ENCODE peak calls at places on chromosomes 12 and 14, in seven cellular contexts. One of them, this sample, is unnamed. For H3K4me1 and H3K27me3, the result is how much of the 10 kb centered on the place peaks cover.

GRCh38 chr14:38663382-38663781 is 407.5 kb upstream of the CLEC14A start:
- DNase-seq in left ventricle myocardium inferior: no peak
- DNase-seq in heart left ventricle: no peak
- DNase-seq in CD8-positive, alpha-beta memory T cell: no peak
- DNase-seq in PC-3: no peak
- DNase-seq in upper lobe of right lung: no peak
- DNase-seq in tibial nerve: no peak
- DNase-seq in this sample: no peak

GRCh38 chr12:120094485-120094884 is 22.1 kb downstream of the RAB35 start:
- DNase-seq in left ventricle myocardium inferior: no peak
- DNase-seq in heart left ventricle: no peak
- DNase-seq in CD8-positive, alpha-beta memory T cell: no peak
- DNase-seq in PC-3: no peak
- DNase-seq in upper lobe of right lung: no peak
- DNase-seq in tibial nerve: no peak
- DNase-seq in this sample: no peak

GRCh38 chr12:55019784-55020183 is at the start of gene NEUROD4:
- DNase-seq in left ventricle myocardium inferior: peak
- DNase-seq in heart left ventricle: peak
- DNase-seq in CD8-positive, alpha-beta memory T cell: no peak
- DNase-seq in PC-3: peak
- DNase-seq in upper lobe of right lung: peak
- DNase-seq in tibial nerve: peak
- DNase-seq in this sample: peak

GRCh38 chr12:122917508-122918227 is 21.7 kb upstream of the VPS37B start:
- DNase-seq in left ventricle myocardium inferior: peak
- DNase-seq in heart left ventricle: peak
- DNase-seq in CD8-positive, alpha-beta memory T cell: no peak
- DNase-seq in PC-3: peak
- DNase-seq in upper lobe of right lung: peak
- DNase-seq in tibial nerve: no peak
- DNase-seq in this sample: no peak

GRCh38 chr14:91356218-91356763 is 61.3 kb downstream of the CCDC88C start:
- DNase-seq in left ventricle myocardium inferior: no peak
- DNase-seq in heart left ventricle: no peak
- DNase-seq in CD8-positive, alpha-beta memory T cell: no peak
- DNase-seq in PC-3: no peak
- DNase-seq in upper lobe of right lung: no peak
- DNase-seq in tibial nerve: no peak
- DNase-seq in this sample: no peak

GRCh38 chr14:39376671-39377403 is 55.4 kb downstream of the FBXO33 start:
- DNase-seq in left ventricle myocardium inferior: no peak
- DNase-seq in heart left ventricle: no peak
- DNase-seq in CD8-positive, alpha-beta memory T cell: no peak
- DNase-seq in PC-3: no peak
- DNase-seq in upper lobe of right lung: no peak
- DNase-seq in tibial nerve: no peak
- DNase-seq in this sample: no peak

GRCh38 chr12:25013061-25013460 is 64.2 kb upstream of the BCAT1 start:
- DNase-seq in left ventricle myocardium inferior: no peak
- DNase-seq in heart left ventricle: no peak
- DNase-seq in CD8-positive, alpha-beta memory T cell: no peak
- DNase-seq in PC-3: no peak
- DNase-seq in upper lobe of right lung: no peak
- DNase-seq in tibial nerve: no peak
- DNase-seq in this sample: no peak

GRCh38 chr12:12008232-12008850 is 62.4 kb upstream of the BCL2L14 start:
- DNase-seq in left ventricle myocardium inferior: no peak
- DNase-seq in heart left ventricle: no peak
- DNase-seq in CD8-positive, alpha-beta memory T cell: no peak
- DNase-seq in PC-3: no peak
- DNase-seq in upper lobe of right lung: no peak
- DNase-seq in tibial nerve: no peak
- DNase-seq in this sample: no peak

GRCh38 chr12:57461326-57461903 is 1.8 kb downstream of the GLI1 start:
- DNase-seq in left ventricle myocardium inferior: peak
- DNase-seq in heart left ventricle: peak
- DNase-seq in CD8-positive, alpha-beta memory T cell: no peak
- DNase-seq in PC-3: peak
- DNase-seq in upper lobe of right lung: peak
- DNase-seq in tibial nerve: peak
- DNase-seq in this sample: no peak

GRCh38 chr12:12230275-12230674 is 36.6 kb downstream of the LRP6 start:
- DNase-seq in left ventricle myocardium inferior: no peak
- DNase-seq in heart left ventricle: no peak
- DNase-seq in CD8-positive, alpha-beta memory T cell: no peak
- DNase-seq in PC-3: no peak
- DNase-seq in upper lobe of right lung: no peak
- DNase-seq in tibial nerve: no peak
- DNase-seq in this sample: no peak

GRCh38 chr12:80272516-80272915 is 171.5 kb upstream of the PTPRQ start:
- DNase-seq in left ventricle myocardium inferior: no peak
- DNase-seq in heart left ventricle: no peak
- DNase-seq in CD8-positive, alpha-beta memory T cell: no peak
- DNase-seq in PC-3: no peak
- DNase-seq in upper lobe of right lung: no peak
- DNase-seq in tibial nerve: no peak
- DNase-seq in this sample: no peak

GRCh38 chr12:71967176-71967575 is 28.5 kb downstream of the TPH2 start:
- DNase-seq in left ventricle myocardium inferior: no peak
- DNase-seq in heart left ventricle: no peak
- DNase-seq in CD8-positive, alpha-beta memory T cell: no peak
- DNase-seq in PC-3: no peak
- DNase-seq in upper lobe of right lung: no peak
- DNase-seq in tibial nerve: no peak
- DNase-seq in this sample: no peak

GRCh38 chr12:126538888-126539287 is 1473.7 kb downstream of the AACS start:
- DNase-seq in left ventricle myocardium inferior: no peak
- DNase-seq in heart left ventricle: no peak
- DNase-seq in CD8-positive, alpha-beta memory T cell: no peak
- DNase-seq in PC-3: no peak
- DNase-seq in upper lobe of right lung: no peak
- DNase-seq in tibial nerve: no peak
- DNase-seq in this sample: no peak

GRCh38 chr12:15534322-15534721 is 212.0 kb downstream of the PTPRO start:
- DNase-seq in left ventricle myocardium inferior: no peak
- DNase-seq in heart left ventricle: no peak
- DNase-seq in CD8-positive, alpha-beta memory T cell: no peak
- DNase-seq in PC-3: no peak
- DNase-seq in upper lobe of right lung: no peak
- DNase-seq in tibial nerve: no peak
- DNase-seq in this sample: no peak

GRCh38 chr12:126309278-126309677 is 1244.0 kb downstream of the AACS start:
- DNase-seq in left ventricle myocardium inferior: no peak
- DNase-seq in heart left ventricle: no peak
- DNase-seq in CD8-positive, alpha-beta memory T cell: no peak
- DNase-seq in PC-3: no peak
- DNase-seq in upper lobe of right lung: no peak
- DNase-seq in tibial nerve: no peak
- DNase-seq in this sample: no peak

GRCh38 chr14:103130017-103130764 is 6.9 kb downstream of the TNFAIP2 start:
- DNase-seq in left ventricle myocardium inferior: no peak
- DNase-seq in heart left ventricle: no peak
- DNase-seq in CD8-positive, alpha-beta memory T cell: no peak
- DNase-seq in PC-3: no peak
- DNase-seq in upper lobe of right lung: no peak
- DNase-seq in tibial nerve: no peak
- DNase-seq in this sample: peak

GRCh38 chr12:111067498-111067897 is 147.1 kb upstream of the MYL2 start:
- DNase-seq in left ventricle myocardium inferior: no peak
- DNase-seq in heart left ventricle: no peak
- DNase-seq in CD8-positive, alpha-beta memory T cell: no peak
- DNase-seq in PC-3: peak
- DNase-seq in upper lobe of right lung: peak
- DNase-seq in tibial nerve: no peak
- DNase-seq in this sample: no peak

GRCh38 chr14:76828339-76829015 is 2.3 kb downstream of the LRRC74A start:
- DNase-seq in left ventricle myocardium inferior: no peak
- DNase-seq in heart left ventricle: no peak
- DNase-seq in CD8-positive, alpha-beta memory T cell: no peak
- DNase-seq in PC-3: no peak
- DNase-seq in upper lobe of right lung: no peak
- DNase-seq in tibial nerve: no peak
- DNase-seq in this sample: no peak

GRCh38 chr14:101370593-101371569 is 190.4 kb upstream of the DIO3 start:
- DNase-seq in left ventricle myocardium inferior: no peak
- DNase-seq in heart left ventricle: no peak
- DNase-seq in CD8-positive, alpha-beta memory T cell: no peak
- DNase-seq in PC-3: no peak
- DNase-seq in upper lobe of right lung: no peak
- DNase-seq in tibial nerve: no peak
- DNase-seq in this sample: no peak

GRCh38 chr12:93573552-93574223 is 1.2 kb downstream of the SOCS2 start:
- DNase-seq in left ventricle myocardium inferior: no peak
- DNase-seq in heart left ventricle: no peak
- DNase-seq in CD8-positive, alpha-beta memory T cell: no peak
- DNase-seq in PC-3: peak
- DNase-seq in upper lobe of right lung: no peak
- DNase-seq in tibial nerve: no peak
- DNase-seq in this sample: no peak
- H3K4me1 ChIP-seq in left ventricle myocardium inferior: half or more
- H3K4me1 ChIP-seq in heart left ventricle: half or more
- H3K4me1 ChIP-seq in CD8-positive, alpha-beta memory T cell: under half
- H3K4me1 ChIP-seq in PC-3: under half
- H3K4me1 ChIP-seq in upper lobe of right lung: under half
- H3K4me1 ChIP-seq in tibial nerve: under half
- H3K4me1 ChIP-seq in this sample: under half

GRCh38 chr14:99258884-99259283 is 13.1 kb downstream of the BCL11B start:
- DNase-seq in left ventricle myocardium inferior: no peak
- DNase-seq in heart left ventricle: no peak
- DNase-seq in CD8-positive, alpha-beta memory T cell: no peak
- DNase-seq in PC-3: no peak
- DNase-seq in upper lobe of right lung: no peak
- DNase-seq in tibial nerve: no peak
- DNase-seq in this sample: no peak

GRCh38 chr14:99261916-99262787 is 9.8 kb downstream of the BCL11B start:
- DNase-seq in left ventricle myocardium inferior: no peak
- DNase-seq in heart left ventricle: no peak
- DNase-seq in CD8-positive, alpha-beta memory T cell: peak
- DNase-seq in PC-3: no peak
- DNase-seq in upper lobe of right lung: no peak
- DNase-seq in tibial nerve: no peak
- DNase-seq in this sample: no peak

GRCh38 chr14:99260116-99260515 is 11.9 kb downstream of the BCL11B start:
- DNase-seq in left ventricle myocardium inferior: no peak
- DNase-seq in heart left ventricle: no peak
- DNase-seq in CD8-positive, alpha-beta memory T cell: no peak
- DNase-seq in PC-3: no peak
- DNase-seq in upper lobe of right lung: no peak
- DNase-seq in tibial nerve: no peak
- DNase-seq in this sample: no peak

GRCh38 chr14:99259327-99259726 is 12.7 kb downstream of the BCL11B start:
- DNase-seq in left ventricle myocardium inferior: no peak
- DNase-seq in heart left ventricle: no peak
- DNase-seq in CD8-positive, alpha-beta memory T cell: no peak
- DNase-seq in PC-3: no peak
- DNase-seq in upper lobe of right lung: no peak
- DNase-seq in tibial nerve: no peak
- DNase-seq in this sample: no peak

GRCh38 chr14:99260652-99261551 is 11.1 kb downstream of the BCL11B start:
- DNase-seq in left ventricle myocardium inferior: no peak
- DNase-seq in heart left ventricle: no peak
- DNase-seq in CD8-positive, alpha-beta memory T cell: peak
- DNase-seq in PC-3: no peak
- DNase-seq in upper lobe of right lung: no peak
- DNase-seq in tibial nerve: no peak
- DNase-seq in this sample: no peak
- H3K27me3 ChIP-seq in left ventricle myocardium inferior: half or more
- H3K27me3 ChIP-seq in heart left ventricle: half or more
- H3K27me3 ChIP-seq in CD8-positive, alpha-beta memory T cell: under half
- H3K27me3 ChIP-seq in PC-3: half or more
- H3K27me3 ChIP-seq in upper lobe of right lung: under half
- H3K27me3 ChIP-seq in tibial nerve: under half
- H3K27me3 ChIP-seq in this sample: under half

DNA sequence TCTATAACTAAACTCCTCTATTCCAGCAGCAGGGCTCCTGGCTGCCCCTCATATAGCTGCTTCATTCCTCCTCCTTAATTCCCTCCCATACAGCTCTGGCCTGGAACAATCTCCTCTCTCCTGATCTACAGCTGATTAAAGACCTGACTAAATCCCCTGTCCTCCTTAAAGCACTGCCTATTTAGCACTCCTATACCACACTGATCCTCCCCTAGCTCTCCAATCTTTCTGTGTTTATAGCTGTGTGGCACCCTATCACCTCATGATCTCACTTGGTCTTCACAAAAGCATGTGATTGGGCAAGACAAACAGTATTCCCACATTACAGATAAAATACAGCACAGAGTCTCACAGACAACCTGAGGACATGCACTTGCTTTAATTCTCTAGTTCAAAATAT is 17.4 kb downstream of the FMNL3 start:
- DNase-seq in left ventricle myocardium inferior: no peak
- DNase-seq in heart left ventricle: no peak
- DNase-seq in CD8-positive, alpha-beta memory T cell: no peak
- DNase-seq in PC-3: no peak
- DNase-seq in upper lobe of right lung: no peak
- DNase-seq in tibial nerve: no peak
- DNase-seq in this sample: no peak
- H3K4me3 ChIP-seq in left ventricle myocardium inferior: no peak
- H3K4me3 ChIP-seq in heart left ventricle: no peak
- H3K4me3 ChIP-seq in CD8-positive, alpha-beta memory T cell: no peak
- H3K4me3 ChIP-seq in PC-3: no peak
- H3K4me3 ChIP-seq in upper lobe of right lung: no peak
- H3K4me3 ChIP-seq in tibial nerve: no peak
- H3K4me3 ChIP-seq in this sample: no peak

GRCh38 chr14:64693766-64694165 is 10.5 kb upstream of the PLEKHG3 start:
- DNase-seq in left ventricle myocardium inferior: no peak
- DNase-seq in heart left ventricle: no peak
- DNase-seq in CD8-positive, alpha-beta memory T cell: no peak
- DNase-seq in PC-3: no peak
- DNase-seq in upper lobe of right lung: no peak
- DNase-seq in tibial nerve: no peak
- DNase-seq in this sample: no peak

GRCh38 chr14:64692189-64692588 is 12.0 kb upstream of the PLEKHG3 start:
- DNase-seq in left ventricle myocardium inferior: no peak
- DNase-seq in heart left ventricle: no peak
- DNase-seq in CD8-positive, alpha-beta memory T cell: no peak
- DNase-seq in PC-3: no peak
- DNase-seq in upper lobe of right lung: no peak
- DNase-seq in tibial nerve: no peak
- DNase-seq in this sample: no peak

GRCh38 chr14:64696355-64696844 is 7.8 kb upstream of the PLEKHG3 start:
- DNase-seq in left ventricle myocardium inferior: no peak
- DNase-seq in heart left ventricle: peak
- DNase-seq in CD8-positive, alpha-beta memory T cell: no peak
- DNase-seq in PC-3: no peak
- DNase-seq in upper lobe of right lung: no peak
- DNase-seq in tibial nerve: no peak
- DNase-seq in this sample: no peak

GRCh38 chr14:64692597-64693350 is 11.4 kb upstream of the PLEKHG3 start:
- DNase-seq in left ventricle myocardium inferior: no peak
- DNase-seq in heart left ventricle: no peak
- DNase-seq in CD8-positive, alpha-beta memory T cell: no peak
- DNase-seq in PC-3: peak
- DNase-seq in upper lobe of right lung: no peak
- DNase-seq in tibial nerve: no peak
- DNase-seq in this sample: no peak

DNA sequence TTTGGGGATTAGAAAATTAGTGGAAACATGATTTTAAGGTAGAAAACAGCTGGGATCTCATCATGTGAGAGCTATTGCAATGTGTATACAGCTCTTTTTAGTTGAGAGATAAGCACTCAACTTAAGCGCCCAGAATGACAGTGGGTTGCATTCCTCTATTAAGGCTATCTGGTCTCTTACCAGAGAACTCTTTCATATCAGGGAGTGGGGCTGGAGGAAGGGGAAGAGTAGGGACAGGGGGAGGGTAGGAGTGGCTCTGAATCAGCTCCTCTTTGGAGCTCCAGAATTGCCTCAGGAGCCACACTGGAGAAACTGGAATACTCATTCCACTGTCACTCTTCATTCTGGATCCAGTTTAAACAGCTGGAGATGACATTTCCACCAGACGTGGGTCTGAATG is 9.2 kb upstream of the PLEKHG3 start:
- DNase-seq in left ventricle myocardium inferior: no peak
- DNase-seq in heart left ventricle: no peak
- DNase-seq in CD8-positive, alpha-beta memory T cell: no peak
- DNase-seq in PC-3: peak
- DNase-seq in upper lobe of right lung: no peak
- DNase-seq in tibial nerve: no peak
- DNase-seq in this sample: no peak
- H3K4me1 ChIP-seq in left ventricle myocardium inferior: half or more
- H3K4me1 ChIP-seq in heart left ventricle: half or more
- H3K4me1 ChIP-seq in CD8-positive, alpha-beta memory T cell: under half
- H3K4me1 ChIP-seq in PC-3: under half
- H3K4me1 ChIP-seq in upper lobe of right lung: under half
- H3K4me1 ChIP-seq in tibial nerve: under half
- H3K4me1 ChIP-seq in this sample: under half